ENCODE peak calls at places on chromosomes 13 and 19, in eight cellular contexts. P is left ventricle myocardium inferior, Y is RWPE2, V is psoas muscle, D is fibroblast of lung, N is transverse colon, Z is IMR-90, I is pancreas. O is an unnamed sample.

GRCh38 chr19:54388001-54388802 is 23.5 kb upstream of the LAIR1 start:
- DNase-seq in P (peak; percentile 26), Y (no peak), V (no peak), D (no peak), N (peak; percentile 27), Z (no peak), I (peak; percentile 26), O (no peak)

GRCh38 chr19:1417681-1418493 is 10.5 kb downstream of the DAZAP1 start:
- DNase-seq in P (no peak), Y (no peak), V (no peak), D (no peak), N (no peak), Z (no peak), I (no peak), O (no peak)

GRCh38 chr19:4031420-4031819 is 23.9 kb downstream of the PIAS4 start:
- DNase-seq in P (no peak), Y (no peak), V (no peak), D (no peak), N (no peak), Z (no peak), I (no peak), O (no peak)

GRCh38 chr13:110396913-110397379 is 89.9 kb downstream of the COL4A2 start:
- DNase-seq in P (peak; percentile 87), Y (peak; percentile 84), V (peak; percentile 92), D (peak; percentile 100), N (peak; percentile 77), Z (peak; percentile 100), I (peak; percentile 44), O (peak; percentile 98)

GRCh38 chr13:23681253-23681652 is 111.0 kb downstream of the TNFRSF19 start:
- DNase-seq in P (no peak), Y (no peak), V (no peak), D (peak; percentile 58), N (no peak), Z (peak; percentile 91), I (no peak), O (no peak)

GRCh38 chr19:19711306-19711933 is 21.5 kb downstream of the ZNF14 start:
- DNase-seq in P (no peak), Y (no peak), V (no peak), D (no peak), N (no peak), Z (no peak), I (no peak), O (no peak)

GRCh38 chr19:14473915-14474578 is 1.1 kb downstream of the PTGER1 start:
- DNase-seq in P (no peak), Y (peak; percentile 63), V (no peak), D (peak; percentile 32), N (peak; percentile 53), Z (no peak), I (no peak), O (no peak)

GRCh38 chr19:11551603-11552235 is 7.3 kb downstream of the ELOF1 start:
- DNase-seq in P (no peak), Y (no peak), V (no peak), D (no peak), N (peak; percentile 26), Z (no peak), I (no peak), O (no peak)

GRCh38 chr13:80654638-80655249 is 313.8 kb upstream of the SPRY2 start:
- DNase-seq in P (no peak), Y (no peak), V (no peak), D (no peak), N (no peak), Z (no peak), I (peak; percentile 30), O (no peak)

GRCh38 chr13:41053384-41053826 is 7.9 kb upstream of the WBP4 start:
- DNase-seq in P (no peak), Y (no peak), V (no peak), D (no peak), N (no peak), Z (peak; percentile 49), I (no peak), O (peak; percentile 69)

GRCh38 chr13:43698743-43699142 is 88.0 kb downstream of the ENOX1 start:
- DNase-seq in P (no peak), Y (no peak), V (no peak), D (peak; percentile 35), N (no peak), Z (peak; percentile 73), I (no peak), O (no peak)

GRCh38 chr13:100837611-100838010 is 163.0 kb upstream of the TMTC4 start:
- DNase-seq in P (no peak), Y (no peak), V (no peak), D (no peak), N (no peak), Z (no peak), I (no peak), O (no peak)

GRCh38 chr13:104143760-104144406 is 1077.7 kb upstream of the SLC10A2 start:
- DNase-seq in P (no peak), Y (no peak), V (no peak), D (peak; percentile 1), N (no peak), Z (no peak), I (no peak), O (no peak)

GRCh38 chr13:66348745-66349720 is 881.1 kb downstream of the PCDH9 start:
- DNase-seq in P (peak; percentile 15), Y (no peak), V (no peak), D (no peak), N (no peak), Z (no peak), I (no peak), O (no peak)

GRCh38 chr19:53538378-53539109 is 599 bp downstream of the ZNF331 start:
- DNase-seq in P (no peak), Y (no peak), V (no peak), D (no peak), N (no peak), Z (no peak), I (no peak), O (no peak)

GRCh38 chr13:75256922-75257321 is 225.0 kb downstream of the TBC1D4 start:
- DNase-seq in P (no peak), Y (no peak), V (no peak), D (peak; percentile 45), N (no peak), Z (no peak), I (no peak), O (no peak)

GRCh38 chr13:83498486-83499190 is 383.6 kb downstream of the SLITRK1 start:
- DNase-seq in P (no peak), Y (no peak), V (no peak), D (peak; percentile 51), N (no peak), Z (peak; percentile 37), I (no peak), O (no peak)

GRCh38 chr13:90104764-90105163 is 1242.7 kb upstream of the MIR17HG start:
- DNase-seq in P (no peak), Y (no peak), V (no peak), D (no peak), N (no peak), Z (no peak), I (no peak), O (no peak)

GRCh38 chr13:95627590-95627989 is 16.9 kb downstream of the DZIP1 start:
- DNase-seq in P (no peak), Y (no peak), V (no peak), D (peak; percentile 59), N (no peak), Z (peak; percentile 79), I (no peak), O (no peak)

GRCh38 chr13:110637275-110637674 is 21.9 kb downstream of the NAXD start:
- DNase-seq in P (no peak), Y (no peak), V (no peak), D (no peak), N (no peak), Z (no peak), I (no peak), O (no peak)

GRCh38 chr19:55092423-55093318 is 17.0 kb downstream of the EPS8L1 start:
- DNase-seq in P (no peak), Y (peak; percentile 31), V (no peak), D (no peak), N (no peak), Z (no peak), I (no peak), O (no peak)

DNA sequence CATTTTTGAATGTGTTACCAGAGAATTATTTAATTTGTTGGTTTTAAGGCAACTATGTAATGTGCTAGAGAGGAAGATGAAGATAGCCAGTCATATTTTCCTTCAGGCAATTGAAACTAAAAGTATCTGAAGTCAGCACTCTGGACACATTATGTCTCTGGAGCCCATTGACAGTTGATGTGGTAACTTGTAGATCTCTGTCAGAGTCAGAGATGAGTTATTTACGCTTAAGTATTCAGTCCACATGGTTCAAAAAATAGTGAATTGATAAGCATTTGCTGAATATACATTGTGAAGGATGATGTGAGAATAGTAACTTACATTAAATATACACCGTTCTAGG is 2.1 kb downstream of the ZMYM2 start:
- DNase-seq in P (no peak), Y (no peak), V (no peak), D (no peak), N (no peak), Z (no peak), I (no peak), O (no peak)
- H3K4me1 ChIP-seq in P (peaks cover 76% of the 10 kb centered on the region), Y (peaks cover 19% of the 10 kb centered on the region), V (peaks cover 35% of the 10 kb centered on the region), D (peaks cover 4% of the 10 kb centered on the region), N (peaks cover 20% of the 10 kb centered on the region), Z (peaks cover 2% of the 10 kb centered on the region), I (peaks cover 36% of the 10 kb centered on the region), O (peaks cover 45% of the 10 kb centered on the region)

GRCh38 chr13:33217256-33217655 is 68.3 kb downstream of the STARD13 start:
- DNase-seq in P (no peak), Y (no peak), V (no peak), D (peak; percentile 20), N (no peak), Z (no peak), I (no peak), O (no peak)

GRCh38 chr13:33213797-33214196 is 71.8 kb downstream of the STARD13 start:
- DNase-seq in P (no peak), Y (no peak), V (no peak), D (peak; percentile 66), N (no peak), Z (peak; percentile 65), I (no peak), O (no peak)

GRCh38 chr13:33218426-33218825 is 67.1 kb downstream of the STARD13 start:
- DNase-seq in P (no peak), Y (no peak), V (no peak), D (no peak), N (no peak), Z (no peak), I (no peak), O (no peak)

GRCh38 chr13:33219926-33220325 is 65.6 kb downstream of the STARD13 start:
- DNase-seq in P (no peak), Y (no peak), V (no peak), D (no peak), N (no peak), Z (no peak), I (no peak), O (no peak)

GRCh38 chr13:33218020-33218419 is 67.5 kb downstream of the STARD13 start:
- DNase-seq in P (no peak), Y (no peak), V (no peak), D (peak; percentile 91), N (no peak), Z (peak; percentile 71), I (no peak), O (no peak)
- TF ChIP-seq CTCF in P (no peak), Y (no peak), V (no peak), D (no peak), N (no peak), Z (no peak), I (no peak), O (no peak)

GRCh38 chr19:6891761-6892385 is 4.5 kb downstream of the ADGRE1 start:
- DNase-seq in P (no peak), Y (no peak), V (no peak), D (no peak), N (no peak), Z (no peak), I (no peak), O (no peak)
- H3K4me1 ChIP-seq in P (no peaks in the 10 kb centered on the region), Y (no peaks in the 10 kb centered on the region), V (no peaks in the 10 kb centered on the region), D (no peaks in the 10 kb centered on the region), N (no peaks in the 10 kb centered on the region), Z (no peaks in the 10 kb centered on the region), I (no peaks in the 10 kb centered on the region), O (no peaks in the 10 kb centered on the region)

GRCh38 chr13:79548886-79549285 is 67.9 kb downstream of the NDFIP2 start:
- DNase-seq in P (no peak), Y (no peak), V (no peak), D (no peak), N (no peak), Z (peak; percentile 11), I (no peak), O (no peak)
- TF ChIP-seq CTCF in P (peak; percentile 46), Y (peak; percentile 47), V (peak; percentile 8), D (peak; percentile 31), N (no peak), Z (peak; percentile 43), I (no peak), O (no peak)